ENCODE peak calls at places on chromosomes 4 and X, in six cellular contexts. One of them, this sample, is unnamed.

GRCh38 chrX:8897259-8897658 is 96.1 kb upstream of the FAM9A start:
- DNase-seq in tibial artery: no peak
- DNase-seq in trophoblast cell: no peak
- DNase-seq in aorta: no peak
- DNase-seq in suprapubic skin: no peak
- DNase-seq in Karpas-422: no peak
- DNase-seq in this sample: no peak

GRCh38 chr4:8296491-8296890 is 26.9 kb downstream of the HTRA3 start:
- DNase-seq in tibial artery: peak; percentile 6
- DNase-seq in trophoblast cell: no peak
- DNase-seq in aorta: peak; percentile 62
- DNase-seq in suprapubic skin: peak; percentile 38
- DNase-seq in Karpas-422: no peak
- DNase-seq in this sample: no peak

GRCh38 chrX:18010251-18010650 is 149.2 kb upstream of the RAI2 start:
- DNase-seq in Karpas-422: no peak
- DNase-seq in trophoblast cell: no peak
- DNase-seq in tibial artery: no peak
- DNase-seq in suprapubic skin: no peak
- DNase-seq in aorta: no peak
- DNase-seq in this sample: no peak

GRCh38 chrX:68835104-68835442 is 6.3 kb downstream of the EFNB1 start:
- DNase-seq in aorta: peak; percentile 8
- DNase-seq in tibial artery: no peak
- DNase-seq in trophoblast cell: no peak
- DNase-seq in Karpas-422: no peak
- DNase-seq in suprapubic skin: no peak
- DNase-seq in this sample: no peak

GRCh38 chr4:173332963-173333657 is 1.0 kb downstream of the HMGB2 start:
- DNase-seq in Karpas-422: peak; percentile 55
- DNase-seq in aorta: no peak
- DNase-seq in trophoblast cell: peak; percentile 0
- DNase-seq in suprapubic skin: no peak
- DNase-seq in tibial artery: no peak
- DNase-seq in this sample: no peak

GRCh38 chr4:61443813-61444510 is 243.8 kb downstream of the ADGRL3 start:
- DNase-seq in Karpas-422: no peak
- DNase-seq in suprapubic skin: no peak
- DNase-seq in tibial artery: no peak
- DNase-seq in trophoblast cell: no peak
- DNase-seq in aorta: no peak
- DNase-seq in this sample: no peak

GRCh38 chrX:30762754-30763153 is 109.5 kb downstream of the GK start:
- DNase-seq in suprapubic skin: no peak
- DNase-seq in tibial artery: no peak
- DNase-seq in Karpas-422: no peak
- DNase-seq in trophoblast cell: no peak
- DNase-seq in aorta: no peak
- DNase-seq in this sample: no peak

GRCh38 chr4:65467280-65467679 is 203.0 kb downstream of the EPHA5 start:
- DNase-seq in tibial artery: no peak
- DNase-seq in suprapubic skin: no peak
- DNase-seq in aorta: no peak
- DNase-seq in Karpas-422: no peak
- DNase-seq in trophoblast cell: no peak
- DNase-seq in this sample: no peak

GRCh38 chr4:8282134-8282641 is 12.6 kb downstream of the HTRA3 start:
- DNase-seq in Karpas-422: no peak
- DNase-seq in aorta: peak; percentile 66
- DNase-seq in trophoblast cell: no peak
- DNase-seq in tibial artery: no peak
- DNase-seq in suprapubic skin: no peak
- DNase-seq in this sample: no peak

GRCh38 chr4:86356831-86357230 is 3.0 kb downstream of the MAPK10 start:
- DNase-seq in aorta: no peak
- DNase-seq in tibial artery: no peak
- DNase-seq in trophoblast cell: no peak
- DNase-seq in Karpas-422: peak; percentile 54
- DNase-seq in suprapubic skin: no peak
- DNase-seq in this sample: no peak

GRCh38 chrX:143788265-143788664 is 67.7 kb upstream of the SPANXN2 start:
- DNase-seq in trophoblast cell: no peak
- DNase-seq in tibial artery: no peak
- DNase-seq in Karpas-422: peak; percentile 76
- DNase-seq in suprapubic skin: no peak
- DNase-seq in aorta: no peak
- DNase-seq in this sample: no peak

GRCh38 chr4:184237612-184238011 is 19.9 kb upstream of the ENPP6 start:
- DNase-seq in aorta: no peak
- DNase-seq in suprapubic skin: no peak
- DNase-seq in Karpas-422: no peak
- DNase-seq in trophoblast cell: no peak
- DNase-seq in tibial artery: no peak
- DNase-seq in this sample: no peak

GRCh38 chr4:1111259-1111809 is 2.0 kb downstream of the RNF212 start:
- DNase-seq in aorta: no peak
- DNase-seq in tibial artery: no peak
- DNase-seq in trophoblast cell: no peak
- DNase-seq in Karpas-422: no peak
- DNase-seq in suprapubic skin: no peak
- DNase-seq in this sample: peak; percentile 70

GRCh38 chr4:83356899-83357661 is 22.4 kb upstream of the HPSE start:
- DNase-seq in trophoblast cell: no peak
- DNase-seq in aorta: no peak
- DNase-seq in suprapubic skin: no peak
- DNase-seq in Karpas-422: no peak
- DNase-seq in tibial artery: no peak
- DNase-seq in this sample: no peak

DNA sequence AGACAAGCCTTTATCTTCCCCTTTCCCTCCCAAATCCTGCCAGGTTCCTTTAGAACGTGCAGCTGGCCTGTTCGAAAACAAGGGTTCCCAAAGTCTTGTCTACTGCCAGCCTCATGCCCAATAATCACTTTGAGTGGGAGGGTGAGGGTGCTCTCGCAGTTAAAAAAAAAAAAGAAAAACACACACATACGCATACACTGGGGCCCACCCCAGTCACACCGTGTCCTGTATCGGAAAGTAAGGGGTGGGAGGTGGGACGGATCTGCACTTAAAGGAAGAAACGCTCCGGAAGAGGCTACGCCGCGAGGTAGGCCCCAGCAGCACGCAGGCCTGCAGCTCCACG is 495 bp downstream of the MAD2L1 start:
- DNase-seq in tibial artery: no peak
- DNase-seq in aorta: no peak
- DNase-seq in suprapubic skin: no peak
- DNase-seq in Karpas-422: peak; percentile 91
- DNase-seq in trophoblast cell: no peak
- DNase-seq in this sample: no peak
- H3K27ac ChIP-seq in tibial artery: peak overlapping the region; percentile 97
- H3K27ac ChIP-seq in aorta: no peak overlapping the region
- H3K27ac ChIP-seq in suprapubic skin: peak overlapping the region; percentile 94
- H3K27ac ChIP-seq in Karpas-422: peak overlapping the region; percentile 84
- H3K27ac ChIP-seq in trophoblast cell: peak overlapping the region; percentile 78
- H3K27ac ChIP-seq in this sample: peak overlapping the region; percentile 94

GRCh38 chr4:57100979-57101629 is 9.1 kb downstream of the IGFBP7 start:
- DNase-seq in trophoblast cell: peak; percentile 36
- DNase-seq in suprapubic skin: no peak
- DNase-seq in tibial artery: no peak
- DNase-seq in aorta: no peak
- DNase-seq in Karpas-422: no peak
- DNase-seq in this sample: no peak

GRCh38 chr4:57103051-57103450 is 7.1 kb downstream of the IGFBP7 start:
- DNase-seq in suprapubic skin: no peak
- DNase-seq in aorta: no peak
- DNase-seq in Karpas-422: no peak
- DNase-seq in trophoblast cell: no peak
- DNase-seq in tibial artery: no peak
- DNase-seq in this sample: no peak

GRCh38 chr4:57109530-57109846 is 697 bp downstream of the IGFBP7 start:
- DNase-seq in trophoblast cell: no peak
- DNase-seq in tibial artery: no peak
- DNase-seq in Karpas-422: no peak
- DNase-seq in aorta: peak; percentile 80
- DNase-seq in suprapubic skin: no peak
- DNase-seq in this sample: no peak

GRCh38 chr4:57102050-57102564 is 8.1 kb downstream of the IGFBP7 start:
- DNase-seq in aorta: no peak
- DNase-seq in trophoblast cell: no peak
- DNase-seq in tibial artery: peak; percentile 84
- DNase-seq in Karpas-422: no peak
- DNase-seq in suprapubic skin: no peak
- DNase-seq in this sample: no peak

DNA sequence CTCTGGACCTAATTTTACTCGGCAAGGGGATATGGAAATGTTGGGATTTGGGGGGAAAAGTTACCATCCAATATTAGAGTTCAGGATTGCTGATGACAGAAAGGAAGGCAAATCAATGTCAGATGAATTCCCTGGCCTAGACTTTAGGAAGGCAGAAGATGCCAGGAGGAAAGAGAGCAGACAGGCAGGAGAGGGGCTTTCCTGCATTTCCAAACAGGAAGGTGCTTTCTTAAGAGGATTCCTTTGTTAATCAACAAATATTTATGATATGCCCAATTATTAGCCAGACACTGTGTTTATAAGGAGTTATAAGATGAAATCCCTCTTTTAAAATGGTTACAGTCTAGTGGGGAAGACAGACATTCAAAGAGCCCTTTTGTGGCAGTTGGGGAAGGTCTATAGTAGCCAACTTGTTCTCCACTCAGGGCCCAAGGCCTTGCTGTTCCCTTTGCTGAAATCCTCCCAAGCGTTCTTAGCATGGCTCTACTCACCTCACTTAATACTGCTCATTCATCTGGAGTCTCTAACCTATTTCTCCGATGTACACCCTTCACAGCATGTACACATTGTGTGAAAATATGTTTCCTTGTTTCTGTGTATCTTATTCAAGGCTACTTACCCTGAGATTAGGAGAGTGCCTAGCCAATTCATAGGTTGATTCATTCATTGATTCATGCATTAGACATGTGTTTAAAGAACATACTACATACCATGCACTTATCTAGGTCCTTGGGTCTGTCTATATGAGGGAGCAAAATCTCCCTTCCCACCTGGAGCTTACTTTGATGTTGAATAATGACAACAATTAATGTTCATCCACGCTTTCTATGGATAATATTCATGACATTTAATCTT is 5.3 kb downstream of the IGFBP7 start:
- DNase-seq in Karpas-422: no peak
- DNase-seq in aorta: no peak
- DNase-seq in tibial artery: no peak
- DNase-seq in suprapubic skin: no peak
- DNase-seq in trophoblast cell: peak; percentile 29
- DNase-seq in this sample: no peak
- H3K4me1 ChIP-seq in Karpas-422: no peaks in the 10 kb centered on the region
- H3K4me1 ChIP-seq in aorta: peaks cover 12% of the 10 kb centered on the region
- H3K4me1 ChIP-seq in tibial artery: peaks cover 31% of the 10 kb centered on the region
- H3K4me1 ChIP-seq in suprapubic skin: peaks cover 38% of the 10 kb centered on the region
- H3K4me1 ChIP-seq in trophoblast cell: peaks cover 12% of the 10 kb centered on the region
- H3K4me1 ChIP-seq in this sample: peaks cover 9% of the 10 kb centered on the region

DNA sequence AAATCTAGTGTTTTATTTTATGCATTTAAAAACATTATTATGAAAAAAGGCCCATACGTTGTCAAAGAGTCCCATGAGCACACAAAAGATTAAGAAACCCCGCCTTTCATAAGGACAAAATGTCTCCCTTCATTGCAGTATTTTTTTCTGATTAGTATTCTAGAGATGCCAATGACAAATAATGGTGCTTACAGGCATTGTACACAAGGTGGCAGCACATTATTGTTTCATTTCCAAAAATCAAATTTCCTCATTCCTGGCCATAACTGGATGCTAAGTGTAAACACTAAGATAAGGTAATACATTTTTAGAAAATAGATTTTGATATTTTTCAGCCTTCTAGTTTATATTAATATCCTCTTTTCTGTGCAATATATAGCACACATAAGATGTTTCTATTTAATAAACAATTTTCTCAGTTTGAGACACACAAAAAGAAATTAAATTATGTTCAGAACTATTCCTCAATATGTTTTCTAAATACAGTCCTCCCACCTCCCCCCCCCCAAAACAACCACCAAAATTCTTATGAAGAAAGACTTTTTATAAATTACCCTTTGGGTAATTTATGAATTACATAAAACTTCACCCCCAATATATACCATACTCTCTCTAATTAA is 47.7 kb downstream of the TIGD2 start:
- DNase-seq in suprapubic skin: no peak
- DNase-seq in Karpas-422: peak; percentile 68
- DNase-seq in tibial artery: no peak
- DNase-seq in trophoblast cell: peak; percentile 25
- DNase-seq in aorta: no peak
- DNase-seq in this sample: no peak
- H3K27ac ChIP-seq in suprapubic skin: no peak overlapping the region
- H3K27ac ChIP-seq in Karpas-422: no peak overlapping the region
- H3K27ac ChIP-seq in tibial artery: no peak overlapping the region
- H3K27ac ChIP-seq in trophoblast cell: no peak overlapping the region
- H3K27ac ChIP-seq in aorta: no peak overlapping the region
- H3K27ac ChIP-seq in this sample: no peak overlapping the region

GRCh38 chr4:121696140-121696640 is 590 bp downstream of the ANXA5 start:
- DNase-seq in trophoblast cell: peak; percentile 81
- DNase-seq in aorta: peak; percentile 95
- DNase-seq in tibial artery: peak; percentile 92
- DNase-seq in Karpas-422: peak; percentile 69
- DNase-seq in suprapubic skin: peak; percentile 92
- DNase-seq in this sample: peak; percentile 63

GRCh38 chr4:121690001-121690400 is 6.8 kb downstream of the ANXA5 start:
- DNase-seq in Karpas-422: no peak
- DNase-seq in trophoblast cell: peak; percentile 42
- DNase-seq in tibial artery: no peak
- DNase-seq in suprapubic skin: no peak
- DNase-seq in aorta: no peak
- DNase-seq in this sample: no peak

GRCh38 chr4:121696641-121697461 is at the start of gene ANXA5:
- DNase-seq in trophoblast cell: peak; percentile 90
- DNase-seq in Karpas-422: peak; percentile 91
- DNase-seq in aorta: peak; percentile 96
- DNase-seq in suprapubic skin: peak; percentile 92
- DNase-seq in tibial artery: peak; percentile 95
- DNase-seq in this sample: peak; percentile 87

GRCh38 chr4:121692261-121692660 is 4.5 kb downstream of the ANXA5 start:
- DNase-seq in tibial artery: no peak
- DNase-seq in Karpas-422: no peak
- DNase-seq in aorta: no peak
- DNase-seq in suprapubic skin: no peak
- DNase-seq in trophoblast cell: no peak
- DNase-seq in this sample: no peak

GRCh38 chr4:121693450-121693849 is 3.3 kb downstream of the ANXA5 start:
- DNase-seq in trophoblast cell: no peak
- DNase-seq in Karpas-422: no peak
- DNase-seq in aorta: no peak
- DNase-seq in suprapubic skin: no peak
- DNase-seq in tibial artery: no peak
- DNase-seq in this sample: no peak
- H3K4me1 ChIP-seq in trophoblast cell: peaks cover 11% of the 10 kb centered on the region
- H3K4me1 ChIP-seq in Karpas-422: peaks cover 24% of the 10 kb centered on the region
- H3K4me1 ChIP-seq in aorta: peaks cover 18% of the 10 kb centered on the region
- H3K4me1 ChIP-seq in suprapubic skin: peaks cover 76% of the 10 kb centered on the region
- H3K4me1 ChIP-seq in tibial artery: peaks cover 54% of the 10 kb centered on the region
- H3K4me1 ChIP-seq in this sample: peaks cover 48% of the 10 kb centered on the region